ENCODE peak calls at places on chromosomes 16 and 17, in seven cellular contexts. One of them, this sample, is unnamed.

GRCh38 chr17:42775534-42776098 is 2.4 kb downstream of the VPS25 start:
- DNase-seq in heart right ventricle: no peak
- DNase-seq in tibial nerve: no peak
- DNase-seq in cardiac muscle cell: no peak
- DNase-seq in mesothelial cell of epicardium: no peak
- DNase-seq in Panc1: no peak
- DNase-seq in GM10248: no peak
- DNase-seq in this sample: no peak

GRCh38 chr16:21653571-21653970 is 1.2 kb upstream of the IGSF6 start:
- DNase-seq in GM10248: no peak
- DNase-seq in Panc1: no peak
- DNase-seq in heart right ventricle: no peak
- DNase-seq in cardiac muscle cell: no peak
- DNase-seq in tibial nerve: no peak
- DNase-seq in mesothelial cell of epicardium: no peak
- DNase-seq in this sample: no peak

GRCh38 chr17:65742433-65743312 is 181.2 kb upstream of the AXIN2 start:
- DNase-seq in Panc1: no peak
- DNase-seq in mesothelial cell of epicardium: no peak
- DNase-seq in cardiac muscle cell: no peak
- DNase-seq in GM10248: no peak
- DNase-seq in heart right ventricle: no peak
- DNase-seq in tibial nerve: no peak
- DNase-seq in this sample: no peak

GRCh38 chr17:10118788-10119130 is 79.6 kb downstream of the GAS7 start:
- DNase-seq in cardiac muscle cell: no peak
- DNase-seq in GM10248: no peak
- DNase-seq in tibial nerve: no peak
- DNase-seq in mesothelial cell of epicardium: no peak
- DNase-seq in Panc1: no peak
- DNase-seq in heart right ventricle: no peak
- DNase-seq in this sample: no peak

GRCh38 chr16:13095061-13095460 is 193.7 kb downstream of the SHISA9 start:
- DNase-seq in heart right ventricle: no peak
- DNase-seq in tibial nerve: no peak
- DNase-seq in GM10248: no peak
- DNase-seq in mesothelial cell of epicardium: no peak
- DNase-seq in Panc1: no peak
- DNase-seq in cardiac muscle cell: no peak
- DNase-seq in this sample: no peak

GRCh38 chr17:6105608-6106007 is 35.4 kb downstream of the WSCD1 start:
- DNase-seq in tibial nerve: no peak
- DNase-seq in heart right ventricle: no peak
- DNase-seq in GM10248: no peak
- DNase-seq in cardiac muscle cell: no peak
- DNase-seq in Panc1: no peak
- DNase-seq in mesothelial cell of epicardium: no peak
- DNase-seq in this sample: no peak

GRCh38 chr17:10618202-10618635 is 38.9 kb downstream of the MYH3 start:
- DNase-seq in cardiac muscle cell: peak; percentile 83
- DNase-seq in Panc1: peak; percentile 74
- DNase-seq in GM10248: peak; percentile 80
- DNase-seq in heart right ventricle: peak; percentile 38
- DNase-seq in tibial nerve: peak; percentile 39
- DNase-seq in mesothelial cell of epicardium: no peak
- DNase-seq in this sample: peak; percentile 66

GRCh38 chr16:84884311-84885023 is 64.7 kb downstream of the CRISPLD2 start:
- DNase-seq in heart right ventricle: peak; percentile 26
- DNase-seq in GM10248: no peak
- DNase-seq in Panc1: no peak
- DNase-seq in mesothelial cell of epicardium: no peak
- DNase-seq in tibial nerve: no peak
- DNase-seq in cardiac muscle cell: peak; percentile 10
- DNase-seq in this sample: no peak

GRCh38 chr17:17446666-17447155 is 30.1 kb upstream of the MED9 start:
- DNase-seq in mesothelial cell of epicardium: no peak
- DNase-seq in GM10248: no peak
- DNase-seq in Panc1: no peak
- DNase-seq in tibial nerve: no peak
- DNase-seq in heart right ventricle: no peak
- DNase-seq in cardiac muscle cell: no peak
- DNase-seq in this sample: no peak

GRCh38 chr16:9363520-9363919 is 272.1 kb downstream of the HAPSTR1 start:
- DNase-seq in Panc1: no peak
- DNase-seq in heart right ventricle: no peak
- DNase-seq in tibial nerve: no peak
- DNase-seq in GM10248: no peak
- DNase-seq in cardiac muscle cell: no peak
- DNase-seq in mesothelial cell of epicardium: no peak
- DNase-seq in this sample: no peak

GRCh38 chr17:1713878-1714487 is 3.8 kb upstream of the TLCD2 start:
- DNase-seq in GM10248: no peak
- DNase-seq in heart right ventricle: no peak
- DNase-seq in mesothelial cell of epicardium: no peak
- DNase-seq in Panc1: no peak
- DNase-seq in cardiac muscle cell: peak; percentile 70
- DNase-seq in tibial nerve: no peak
- DNase-seq in this sample: peak; percentile 66

GRCh38 chr17:36001109-36001735 is at the start of gene CCL15:
- DNase-seq in mesothelial cell of epicardium: no peak
- DNase-seq in cardiac muscle cell: no peak
- DNase-seq in heart right ventricle: no peak
- DNase-seq in Panc1: no peak
- DNase-seq in tibial nerve: no peak
- DNase-seq in GM10248: no peak
- DNase-seq in this sample: no peak

GRCh38 chr17:71792966-71793365 is 327.9 kb upstream of the SOX9 start:
- DNase-seq in GM10248: no peak
- DNase-seq in Panc1: peak; percentile 15
- DNase-seq in mesothelial cell of epicardium: no peak
- DNase-seq in tibial nerve: no peak
- DNase-seq in heart right ventricle: no peak
- DNase-seq in cardiac muscle cell: peak; percentile 26
- DNase-seq in this sample: no peak

GRCh38 chr16:66004706-66005105 is 361.8 kb upstream of the CDH5 start:
- DNase-seq in tibial nerve: no peak
- DNase-seq in Panc1: no peak
- DNase-seq in mesothelial cell of epicardium: no peak
- DNase-seq in heart right ventricle: no peak
- DNase-seq in GM10248: no peak
- DNase-seq in cardiac muscle cell: no peak
- DNase-seq in this sample: no peak

GRCh38 chr16:87830673-87831420 is 38.5 kb downstream of the SLC7A5 start:
- DNase-seq in mesothelial cell of epicardium: no peak
- DNase-seq in GM10248: no peak
- DNase-seq in heart right ventricle: no peak
- DNase-seq in Panc1: no peak
- DNase-seq in tibial nerve: no peak
- DNase-seq in cardiac muscle cell: no peak
- DNase-seq in this sample: no peak

GRCh38 chr16:16027728-16028310 is 78.4 kb downstream of the ABCC1 start:
- DNase-seq in heart right ventricle: no peak
- DNase-seq in cardiac muscle cell: no peak
- DNase-seq in GM10248: no peak
- DNase-seq in mesothelial cell of epicardium: no peak
- DNase-seq in Panc1: no peak
- DNase-seq in tibial nerve: no peak
- DNase-seq in this sample: no peak

GRCh38 chr17:1043601-1044251 is 46.8 kb downstream of the TIMM22 start:
- DNase-seq in tibial nerve: no peak
- DNase-seq in cardiac muscle cell: peak; percentile 81
- DNase-seq in mesothelial cell of epicardium: peak; percentile 19
- DNase-seq in heart right ventricle: peak; percentile 88
- DNase-seq in GM10248: no peak
- DNase-seq in Panc1: no peak
- DNase-seq in this sample: peak; percentile 81

GRCh38 chr16:57477531-57478202 is 8.6 kb downstream of the DOK4 start:
- DNase-seq in heart right ventricle: no peak
- DNase-seq in tibial nerve: no peak
- DNase-seq in GM10248: no peak
- DNase-seq in cardiac muscle cell: peak; percentile 46
- DNase-seq in Panc1: no peak
- DNase-seq in mesothelial cell of epicardium: no peak
- DNase-seq in this sample: no peak

GRCh38 chr16:9259914-9260608 is 168.6 kb downstream of the HAPSTR1 start:
- DNase-seq in mesothelial cell of epicardium: no peak
- DNase-seq in GM10248: no peak
- DNase-seq in heart right ventricle: no peak
- DNase-seq in cardiac muscle cell: no peak
- DNase-seq in tibial nerve: peak; percentile 6
- DNase-seq in Panc1: no peak
- DNase-seq in this sample: no peak

GRCh38 chr16:56488035-56488434 is 31.8 kb downstream of the BBS2 start:
- DNase-seq in tibial nerve: no peak
- DNase-seq in Panc1: no peak
- DNase-seq in heart right ventricle: no peak
- DNase-seq in mesothelial cell of epicardium: no peak
- DNase-seq in cardiac muscle cell: no peak
- DNase-seq in GM10248: no peak
- DNase-seq in this sample: no peak

GRCh38 chr16:75379339-75379738 is 54.0 kb downstream of the CFDP1 start:
- DNase-seq in tibial nerve: no peak
- DNase-seq in heart right ventricle: no peak
- DNase-seq in Panc1: no peak
- DNase-seq in GM10248: no peak
- DNase-seq in mesothelial cell of epicardium: no peak
- DNase-seq in cardiac muscle cell: no peak
- DNase-seq in this sample: no peak

GRCh38 chr16:19980866-19981265 is 92.8 kb downstream of the GPR139 start:
- DNase-seq in GM10248: no peak
- DNase-seq in Panc1: no peak
- DNase-seq in tibial nerve: no peak
- DNase-seq in cardiac muscle cell: peak; percentile 25
- DNase-seq in heart right ventricle: no peak
- DNase-seq in mesothelial cell of epicardium: no peak
- DNase-seq in this sample: no peak

GRCh38 chr17:4463818-4464501 is 30.2 kb downstream of the SPNS3 start:
- DNase-seq in mesothelial cell of epicardium: no peak
- DNase-seq in tibial nerve: no peak
- DNase-seq in heart right ventricle: peak; percentile 41
- DNase-seq in cardiac muscle cell: no peak
- DNase-seq in GM10248: no peak
- DNase-seq in Panc1: no peak
- DNase-seq in this sample: no peak

GRCh38 chr17:9355841-9356240 is 219.8 kb downstream of the STX8 start:
- DNase-seq in Panc1: no peak
- DNase-seq in tibial nerve: no peak
- DNase-seq in cardiac muscle cell: no peak
- DNase-seq in GM10248: no peak
- DNase-seq in mesothelial cell of epicardium: no peak
- DNase-seq in heart right ventricle: no peak
- DNase-seq in this sample: no peak

GRCh38 chr17:50037321-50038107 is 18.4 kb upstream of the ITGA3 start:
- DNase-seq in heart right ventricle: no peak
- DNase-seq in Panc1: no peak
- DNase-seq in mesothelial cell of epicardium: no peak
- DNase-seq in tibial nerve: no peak
- DNase-seq in cardiac muscle cell: no peak
- DNase-seq in GM10248: no peak
- DNase-seq in this sample: no peak

GRCh38 chr17:50904522-50905459 is 38.6 kb upstream of the TOB1 start:
- DNase-seq in tibial nerve: no peak
- DNase-seq in Panc1: no peak
- DNase-seq in mesothelial cell of epicardium: no peak
- DNase-seq in cardiac muscle cell: no peak
- DNase-seq in GM10248: no peak
- DNase-seq in heart right ventricle: no peak
- DNase-seq in this sample: no peak

DNA sequence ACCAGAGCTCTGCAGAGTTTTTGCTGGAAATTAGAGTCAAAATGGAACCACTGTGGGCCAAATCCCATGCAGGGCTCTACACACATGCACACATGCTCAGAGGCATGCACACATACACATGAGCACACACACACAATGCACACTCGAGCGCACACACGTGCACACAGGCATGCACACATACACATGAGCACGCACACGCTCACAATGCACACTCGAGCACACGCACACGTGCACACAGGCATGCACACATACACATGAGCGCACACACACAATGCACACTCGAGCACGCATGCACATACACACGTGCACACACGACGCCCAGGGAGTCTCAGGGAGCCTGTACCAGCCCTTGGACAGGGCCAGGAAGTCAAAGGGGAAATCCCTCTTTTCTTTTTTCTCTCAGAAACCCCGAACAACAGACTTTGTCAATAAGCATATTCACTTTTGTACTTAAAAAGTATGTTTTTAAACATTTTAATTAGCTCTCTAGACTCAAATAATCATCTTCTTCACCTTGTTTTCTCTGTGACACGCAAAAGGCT is 8.5 kb upstream of the METRNL start:
- DNase-seq in heart right ventricle: no peak
- DNase-seq in mesothelial cell of epicardium: no peak
- DNase-seq in cardiac muscle cell: no peak
- DNase-seq in Panc1: no peak
- DNase-seq in GM10248: no peak
- DNase-seq in tibial nerve: no peak
- DNase-seq in this sample: no peak
- TF ChIP-seq CTCF in heart right ventricle: no peak
- TF ChIP-seq CTCF in mesothelial cell of epicardium: no peak
- TF ChIP-seq CTCF in cardiac muscle cell: no peak
- TF ChIP-seq CTCF in Panc1: no peak
- TF ChIP-seq CTCF in GM10248: no peak
- TF ChIP-seq CTCF in tibial nerve: no peak
- TF ChIP-seq CTCF in this sample: no peak

DNA sequence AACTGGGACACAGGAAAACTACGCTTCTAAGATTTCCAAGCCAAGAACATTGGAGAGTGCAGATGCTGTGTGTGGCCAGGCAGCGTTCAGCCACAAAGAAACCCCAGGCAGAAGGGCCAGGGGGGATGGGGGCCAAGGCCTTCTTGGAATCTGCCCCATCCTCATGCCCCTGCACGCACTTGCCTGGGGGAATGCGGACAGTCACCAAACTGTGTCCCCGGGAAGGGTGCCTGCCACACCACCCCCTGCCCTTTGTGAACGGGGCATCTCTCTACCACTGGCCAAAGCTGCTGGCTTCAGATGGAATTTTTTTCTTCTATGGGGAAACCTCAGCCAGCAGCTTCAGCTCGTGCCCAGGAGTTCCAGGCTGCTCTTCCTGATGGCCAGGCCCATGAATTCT is 32.0 kb upstream of the DNAH17 start:
- DNase-seq in GM10248: no peak
- DNase-seq in mesothelial cell of epicardium: no peak
- DNase-seq in tibial nerve: no peak
- DNase-seq in heart right ventricle: no peak
- DNase-seq in cardiac muscle cell: no peak
- DNase-seq in Panc1: no peak
- DNase-seq in this sample: no peak
- TF ChIP-seq CTCF in GM10248: no peak
- TF ChIP-seq CTCF in mesothelial cell of epicardium: no peak
- TF ChIP-seq CTCF in tibial nerve: no peak
- TF ChIP-seq CTCF in heart right ventricle: no peak
- TF ChIP-seq CTCF in cardiac muscle cell: no peak
- TF ChIP-seq CTCF in Panc1: no peak
- TF ChIP-seq CTCF in this sample: no peak

GRCh38 chr17:82647593-82648164 is 565 bp downstream of the WDR45B start:
- DNase-seq in GM10248: peak; percentile 53
- DNase-seq in heart right ventricle: peak; percentile 41
- DNase-seq in Panc1: no peak
- DNase-seq in tibial nerve: no peak
- DNase-seq in mesothelial cell of epicardium: no peak
- DNase-seq in cardiac muscle cell: peak; percentile 35
- DNase-seq in this sample: no peak
- TF ChIP-seq CTCF in GM10248: peak; percentile 7
- TF ChIP-seq CTCF in heart right ventricle: no peak
- TF ChIP-seq CTCF in Panc1: no peak
- TF ChIP-seq CTCF in tibial nerve: no peak
- TF ChIP-seq CTCF in mesothelial cell of epicardium: no peak
- TF ChIP-seq CTCF in cardiac muscle cell: peak; percentile 18
- TF ChIP-seq CTCF in this sample: no peak

GRCh38 chr16:67105251-67105650 is 4.5 kb upstream of the PHAF1 start:
- DNase-seq in GM10248: no peak
- DNase-seq in cardiac muscle cell: no peak
- DNase-seq in heart right ventricle: no peak
- DNase-seq in mesothelial cell of epicardium: no peak
- DNase-seq in Panc1: no peak
- DNase-seq in tibial nerve: no peak
- DNase-seq in this sample: no peak
- TF ChIP-seq CTCF in GM10248: no peak
- TF ChIP-seq CTCF in cardiac muscle cell: no peak
- TF ChIP-seq CTCF in heart right ventricle: no peak
- TF ChIP-seq CTCF in mesothelial cell of epicardium: no peak
- TF ChIP-seq CTCF in Panc1: no peak
- TF ChIP-seq CTCF in tibial nerve: no peak
- TF ChIP-seq CTCF in this sample: no peak

This sample was measured in D721Med.